ENCODE peak calls at places on chromosomes 12 and 14, in four cellular contexts. X is CD4-positive, alpha-beta T cell; R is A549; Z is GM19239. S is an unnamed sample.
A peak's percentile ranks its signal among the peaks of the same experiment; 100 is the strongest.

GRCh38 chr12:70748809-70749208 is 111.6 kb upstream of the PTPRB start:
- DNase-seq in X (no peak), R (no peak), Z (no peak), S (no peak)

GRCh38 chr12:68476786-68477185 is 133.9 kb upstream of the RAP1B start:
- DNase-seq in X (no peak), R (no peak), Z (no peak), S (no peak)

GRCh38 chr14:23054000-23054811 is 3.1 kb downstream of the CDH24 start:
- DNase-seq in X (no peak), R (no peak), Z (no peak), S (no peak)

GRCh38 chr12:131056626-131057025 is 102.9 kb downstream of the ADGRD1 start:
- DNase-seq in X (no peak), R (no peak), Z (no peak), S (no peak)

GRCh38 chr12:125183187-125184067 is 118.2 kb downstream of the AACS start:
- DNase-seq in X (peak; percentile 72), R (peak; percentile 94), Z (peak; percentile 97), S (peak; percentile 45)

GRCh38 chr12:1936406-1937320 is 18.2 kb upstream of the CACNA2D4 start:
- DNase-seq in X (no peak), R (peak; percentile 13), Z (no peak), S (peak; percentile 54)

GRCh38 chr12:59700145-59700435 is 104.3 kb downstream of the SLC16A7 start:
- DNase-seq in X (no peak), R (no peak), Z (no peak), S (no peak)

GRCh38 chr14:37081220-37081619 is 91.2 kb downstream of the SLC25A21 start:
- DNase-seq in X (no peak), R (no peak), Z (no peak), S (no peak)

GRCh38 chr12:69475237-69475984 is 5.2 kb downstream of the FRS2 start:
- DNase-seq in X (no peak), R (no peak), Z (no peak), S (peak; percentile 36)

GRCh38 chr14:89915114-89915878 is 39.2 kb downstream of the EFCAB11 start:
- DNase-seq in X (peak; percentile 47), R (peak; percentile 46), Z (peak; percentile 35), S (peak; percentile 64)

GRCh38 chr12:116091579-116091978 is 185.9 kb downstream of the MED13L start:
- DNase-seq in X (no peak), R (no peak), Z (no peak), S (peak; percentile 10)

GRCh38 chr14:101194356-101195308 is 291.1 kb upstream of the RTL1 start:
- DNase-seq in X (no peak), R (no peak), Z (no peak), S (no peak)

GRCh38 chr12:130832561-130833209 is 6.4 kb downstream of the STX2 start:
- DNase-seq in X (no peak), R (no peak), Z (no peak), S (peak; percentile 56)

GRCh38 chr12:124411291-124411878 is 116.5 kb downstream of the RFLNA start:
- DNase-seq in X (no peak), R (no peak), Z (no peak), S (peak; percentile 72)

GRCh38 chr14:22918809-22919600 is at the start of gene RBM23:
- DNase-seq in X (peak; percentile 100), R (peak; percentile 95), Z (peak; percentile 80), S (peak; percentile 100)

GRCh38 chr14:74618078-74618952 is 6.3 kb upstream of the LTBP2 start:
- DNase-seq in X (peak; percentile 64), R (peak; percentile 48), Z (no peak), S (no peak)

GRCh38 chr12:32839828-32840227 is 56.7 kb downstream of the PKP2 start:
- DNase-seq in X (no peak), R (no peak), Z (no peak), S (no peak)

GRCh38 chr14:105700622-105701288 is 174.4 kb downstream of the TMEM121 start:
- DNase-seq in X (no peak), R (no peak), Z (peak; percentile 50), S (no peak)

GRCh38 chr14:29814153-29815057 is 113.2 kb downstream of the PRKD1 start:
- DNase-seq in X (no peak), R (no peak), Z (no peak), S (peak; percentile 26)

GRCh38 chr14:75612157-75612556 is 33.7 kb downstream of the FLVCR2 start:
- DNase-seq in X (no peak), R (no peak), Z (no peak), S (no peak)

GRCh38 chr14:105013150-105013787 is 7.6 kb downstream of the CDCA4 start:
- DNase-seq in X (no peak), R (no peak), Z (no peak), S (no peak)

GRCh38 chr14:105168093-105168420 is 519 bp downstream of the JAG2 start:
- DNase-seq in X (no peak), R (no peak), Z (no peak), S (no peak)

GRCh38 chr14:69316449-69317391 is 56.8 kb downstream of the GALNT16 start:
- DNase-seq in X (no peak), R (peak; percentile 84), Z (no peak), S (peak; percentile 98)

GRCh38 chr14:35632276-35633071 is 98.5 kb downstream of the INSM2 start:
- DNase-seq in X (no peak), R (no peak), Z (no peak), S (peak; percentile 16)

GRCh38 chr12:82966160-82966559 is 279.5 kb downstream of the TMTC2 start:
- DNase-seq in X (no peak), R (no peak), Z (no peak), S (no peak)

GRCh38 chr14:74595006-74595735 is 16.9 kb downstream of the LTBP2 start:
- DNase-seq in X (no peak), R (no peak), Z (no peak), S (peak; percentile 80)

GRCh38 chr12:47556631-47557030 is 149.2 kb downstream of the RPAP3 start:
- DNase-seq in X (no peak), R (no peak), Z (no peak), S (no peak)

GRCh38 chr14:96121660-96122395 is 82.7 kb downstream of the C14orf132 start:
- DNase-seq in X (no peak), R (no peak), Z (no peak), S (no peak)

S was measured in fibroblast of the conjunctiva.